ENCODE peak calls at places on chromosome 2, in eight cellular contexts. D, X, Z, G, B, Q, H and O are unnamed samples.

GRCh38 chr2:227324671-227325055 is 388 bp upstream of the MFF start:
- DNase-seq in D (no peak), X (no peak), Z (no peak), G (no peak), B (no peak), Q (no peak), H (no peak), O (no peak)

GRCh38 chr2:55311444-55311870 is 42.4 kb upstream of the MTIF2 start:
- DNase-seq in D (no peak), X (no peak), Z (no peak), G (peak), B (no peak), Q (peak), H (no peak), O (no peak)

GRCh38 chr2:186946896-186947467 is 98.0 kb upstream of the ZSWIM2 start:
- DNase-seq in D (no peak), X (no peak), Z (no peak), G (no peak), B (no peak), Q (no peak), H (no peak), O (no peak)

GRCh38 chr2:238973038-238973772 is 125.3 kb downstream of the TWIST2 start:
- DNase-seq in D (no peak), X (no peak), Z (no peak), G (no peak), B (no peak), Q (peak), H (no peak), O (peak)

GRCh38 chr2:10355471-10356458 is 53.1 kb downstream of the HPCAL1 start:
- DNase-seq in D (no peak), X (no peak), Z (no peak), G (no peak), B (no peak), Q (no peak), H (no peak), O (no peak)

GRCh38 chr2:2025803-2026202 is 281.5 kb upstream of the PXDN start:
- DNase-seq in D (no peak), X (no peak), Z (no peak), G (no peak), B (no peak), Q (no peak), H (no peak), O (peak)

GRCh38 chr2:20590704-20591515 is 60.0 kb downstream of the HS1BP3 start:
- DNase-seq in D (peak), X (no peak), Z (no peak), G (no peak), B (peak), Q (peak), H (no peak), O (peak)

GRCh38 chr2:144553379-144553778 is 33.5 kb upstream of the ZEB2 start:
- DNase-seq in D (no peak), X (no peak), Z (no peak), G (no peak), B (no peak), Q (peak), H (no peak), O (no peak)

GRCh38 chr2:64404002-64404731 is 49.8 kb upstream of the LGALSL start:
- DNase-seq in D (peak), X (no peak), Z (no peak), G (no peak), B (peak), Q (peak), H (peak), O (peak)

GRCh38 chr2:224646242-224646846 is 61.2 kb upstream of the CUL3 start:
- DNase-seq in D (no peak), X (no peak), Z (no peak), G (peak), B (no peak), Q (peak), H (no peak), O (no peak)

GRCh38 chr2:64094663-64095382 is 49.4 kb downstream of the PELI1 start:
- DNase-seq in D (no peak), X (no peak), Z (no peak), G (no peak), B (no peak), Q (no peak), H (no peak), O (no peak)